ENCODE peak calls at places on chromosomes 12 and 14, in six cellular contexts. P is pancreas, Q is ovary, L is ascending aorta, O is fibroblast of lung, I is cardiac muscle cell. N is an unnamed sample.
A peak's percentile ranks its signal among the peaks of the same experiment; 100 is the strongest.

GRCh38 chr12:43271659-43272058 is 280.3 kb downstream of the ADAMTS20 start:
- DNase-seq in P (no peak), Q (no peak), L (no peak), O (no peak), I (no peak), N (no peak)

GRCh38 chr12:124459852-124460645 is 107.4 kb downstream of the NCOR2 start:
- DNase-seq in P (no peak), Q (no peak), L (no peak), O (no peak), I (no peak), N (no peak)

GRCh38 chr12:82329508-82329907 is 28.7 kb downstream of the CCDC59 start:
- DNase-seq in P (no peak), Q (no peak), L (no peak), O (no peak), I (no peak), N (peak; percentile 7)

GRCh38 chr14:66974397-66975025 is 214.7 kb upstream of the GARIN2 start:
- DNase-seq in P (no peak), Q (no peak), L (no peak), O (no peak), I (peak; percentile 12), N (peak; percentile 59)

GRCh38 chr14:23381017-23381375 is 4.2 kb downstream of the CMTM5 start:
- DNase-seq in P (no peak), Q (no peak), L (no peak), O (no peak), I (no peak), N (no peak)

GRCh38 chr12:122423258-122424165 is 1.0 kb upstream of the CLIP1 start:
- DNase-seq in P (peak; percentile 15), Q (peak; percentile 28), L (no peak), O (peak; percentile 44), I (peak; percentile 37), N (no peak)

GRCh38 chr14:71240154-71240553 is 332.9 kb downstream of the PCNX1 start:
- DNase-seq in P (no peak), Q (no peak), L (no peak), O (no peak), I (peak; percentile 30), N (no peak)

GRCh38 chr12:47079365-47079893 is at the start of gene PCED1B:
- DNase-seq in P (peak; percentile 70), Q (peak; percentile 81), L (peak; percentile 33), O (peak; percentile 71), I (peak; percentile 86), N (peak; percentile 80)

GRCh38 chr14:104693482-104694431 is 4.3 kb downstream of the INF2 start:
- DNase-seq in P (no peak), Q (no peak), L (no peak), O (no peak), I (no peak), N (no peak)

GRCh38 chr14:98189521-98189920 is 1082.5 kb downstream of the BCL11B start:
- DNase-seq in P (no peak), Q (no peak), L (no peak), O (no peak), I (no peak), N (no peak)

GRCh38 chr14:75182820-75183219 is 6.4 kb upstream of the TMED10 start:
- DNase-seq in P (no peak), Q (no peak), L (no peak), O (peak; percentile 72), I (peak; percentile 90), N (no peak)

GRCh38 chr12:24821691-24822090 is 127.2 kb downstream of the BCAT1 start:
- DNase-seq in P (no peak), Q (no peak), L (no peak), O (peak; percentile 55), I (peak; percentile 61), N (no peak)

GRCh38 chr12:95548539-95549391 is 2.5 kb downstream of the USP44 start:
- DNase-seq in P (peak; percentile 63), Q (peak; percentile 74), L (no peak), O (peak; percentile 17), I (no peak), N (no peak)

GRCh38 chr12:58479403-58479802 is 440.9 kb downstream of the LRIG3 start:
- DNase-seq in P (no peak), Q (no peak), L (no peak), O (no peak), I (no peak), N (no peak)

GRCh38 chr14:106606936-106607335 is 1080.6 kb downstream of the TMEM121 start:
- DNase-seq in P (no peak), Q (no peak), L (no peak), O (no peak), I (no peak), N (no peak)

GRCh38 chr12:113933201-113933786 is 32.8 kb downstream of the RBM19 start:
- DNase-seq in P (no peak), Q (peak; percentile 77), L (no peak), O (peak; percentile 75), I (peak; percentile 90), N (no peak)

GRCh38 chr12:132566551-132567131 is 43.7 kb downstream of the LRCOL1 start:
- DNase-seq in P (no peak), Q (no peak), L (no peak), O (no peak), I (no peak), N (no peak)

GRCh38 chr14:59268011-59268410 is 79.5 kb downstream of the DAAM1 start:
- DNase-seq in P (no peak), Q (no peak), L (no peak), O (peak; percentile 24), I (no peak), N (peak; percentile 99)

GRCh38 chr12:127822743-127823433 is 444.1 kb upstream of the TMEM132C start:
- DNase-seq in P (no peak), Q (no peak), L (peak; percentile 63), O (no peak), I (no peak), N (no peak)

GRCh38 chr14:65256714-65257113 is 154.4 kb upstream of the MAX start:
- DNase-seq in P (no peak), Q (no peak), L (no peak), O (no peak), I (no peak), N (no peak)

GRCh38 chr12:5000204-5000603 is 43.5 kb upstream of the KCNA5 start:
- DNase-seq in P (no peak), Q (no peak), L (no peak), O (no peak), I (no peak), N (no peak)

GRCh38 chr14:93007225-93007997 is 84.5 kb downstream of the CHGA start:
- DNase-seq in P (no peak), Q (no peak), L (peak; percentile 45), O (peak; percentile 57), I (peak; percentile 65), N (peak; percentile 80)

GRCh38 chr14:72573725-72574426 is 320.0 kb downstream of the DPF3 start:
- DNase-seq in P (peak; percentile 80), Q (peak; percentile 36), L (no peak), O (no peak), I (no peak), N (no peak)

GRCh38 chr12:49955899-49956662 is 5.5 kb downstream of the AQP2 start:
- DNase-seq in P (no peak), Q (no peak), L (no peak), O (no peak), I (no peak), N (no peak)

GRCh38 chr12:49953961-49954835 is 3.7 kb downstream of the AQP2 start:
- DNase-seq in P (no peak), Q (no peak), L (no peak), O (no peak), I (no peak), N (no peak)

GRCh38 chr12:49957570-49957967 is 4.1 kb upstream of the AQP5 start:
- DNase-seq in P (no peak), Q (no peak), L (no peak), O (no peak), I (no peak), N (no peak)

GRCh38 chr12:49954863-49955830 is 4.6 kb downstream of the AQP2 start:
- DNase-seq in P (no peak), Q (no peak), L (no peak), O (no peak), I (no peak), N (no peak)

GRCh38 chr12:49956663-49957569 is 4.8 kb upstream of the AQP5 start:
- DNase-seq in P (no peak), Q (no peak), L (no peak), O (no peak), I (no peak), N (no peak)
- H3K27me3 ChIP-seq in P (peaks cover 8% of the 10 kb centered on the region), Q (peaks cover 4% of the 10 kb centered on the region), L (no peaks in the 10 kb centered on the region), O (peaks cover 80% of the 10 kb centered on the region), I (peaks cover 66% of the 10 kb centered on the region), N (no peaks in the 10 kb centered on the region)

GRCh38 chr12:111040690-111041089 is 120.3 kb upstream of the MYL2 start:
- DNase-seq in P (no peak), Q (no peak), L (no peak), O (no peak), I (no peak), N (no peak)
- H3K27me3 ChIP-seq in P (peaks cover 5% of the 10 kb centered on the region), Q (no peaks in the 10 kb centered on the region), L (no peaks in the 10 kb centered on the region), O (peaks cover 6% of the 10 kb centered on the region), I (peaks cover 34% of the 10 kb centered on the region), N (peaks cover 37% of the 10 kb centered on the region)

GRCh38 chr12:54002278-54002914 is 2.4 kb downstream of the HOXC9 start:
- DNase-seq in P (no peak), Q (no peak), L (no peak), O (no peak), I (no peak), N (no peak)
- H3K27me3 ChIP-seq in P (peaks cover 64% of the 10 kb centered on the region), Q (no peaks in the 10 kb centered on the region), L (peaks cover 26% of the 10 kb centered on the region), O (peaks cover 78% of the 10 kb centered on the region), I (peaks cover 100% of the 10 kb centered on the region), N (no peaks in the 10 kb centered on the region)

DNA sequence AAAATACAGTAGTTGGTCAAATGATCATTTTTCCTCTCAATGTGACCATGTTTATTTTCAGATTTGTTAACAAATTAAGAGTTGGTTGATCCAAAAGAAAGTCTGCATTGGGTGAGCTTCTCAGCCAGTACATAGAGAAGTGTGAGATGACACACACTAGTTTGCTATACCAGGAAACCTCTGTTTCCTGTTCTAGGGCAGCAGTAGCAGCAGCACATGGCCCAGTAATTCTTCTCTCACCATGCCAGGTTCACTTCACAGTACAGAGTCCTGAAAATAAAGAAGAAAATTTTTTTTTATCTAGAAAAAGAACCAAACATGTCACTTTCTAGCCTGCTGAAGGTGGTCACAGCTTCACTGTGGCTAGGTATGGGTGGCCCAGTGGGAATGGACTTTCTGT is 250.2 kb upstream of the OR4E1 start:
- DNase-seq in P (no peak), Q (no peak), L (no peak), O (no peak), I (no peak), N (no peak)
- H3K27me3 ChIP-seq in P (no peaks in the 10 kb centered on the region), Q (no peaks in the 10 kb centered on the region), L (no peaks in the 10 kb centered on the region), O (no peaks in the 10 kb centered on the region), I (no peaks in the 10 kb centered on the region), N (peaks cover 26% of the 10 kb centered on the region)

DNA sequence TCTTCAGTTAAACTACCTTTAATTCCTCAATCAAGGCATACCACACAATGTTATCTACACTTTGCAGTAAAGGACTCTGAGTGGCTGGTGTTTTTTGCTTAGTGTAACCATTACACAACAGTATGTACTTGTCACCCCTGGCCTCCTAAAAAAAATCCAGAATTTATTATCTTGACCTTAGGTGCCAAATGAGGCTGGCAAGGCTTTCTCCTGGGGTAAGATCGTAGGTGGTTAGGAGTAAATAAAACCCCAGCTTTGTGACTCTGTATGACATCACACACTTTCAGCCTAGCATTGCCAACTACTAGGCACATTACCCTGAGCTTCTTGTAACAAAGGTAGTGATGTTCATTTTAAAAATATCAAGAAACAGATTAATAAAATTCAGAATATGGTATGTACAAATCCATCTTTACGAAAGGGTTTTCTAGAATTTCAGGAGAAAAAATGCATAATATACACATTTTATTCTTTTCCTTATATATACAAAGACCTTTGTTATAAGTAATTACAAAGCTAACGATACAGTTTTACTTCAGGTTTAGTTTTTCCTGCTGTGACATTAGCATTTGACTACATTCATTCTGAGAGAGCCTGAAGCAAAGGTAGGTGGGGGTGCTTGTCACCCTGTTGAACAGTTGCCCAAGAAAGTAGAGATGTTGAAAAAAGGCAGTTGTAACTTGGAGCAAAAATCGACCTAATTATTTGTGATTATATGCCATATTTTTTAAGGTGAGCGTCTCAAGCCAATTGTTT is 13.5 kb downstream of the TCL1A start:
- DNase-seq in P (no peak), Q (no peak), L (no peak), O (no peak), I (no peak), N (no peak)
- H3K27me3 ChIP-seq in P (no peaks in the 10 kb centered on the region), Q (no peaks in the 10 kb centered on the region), L (no peaks in the 10 kb centered on the region), O (no peaks in the 10 kb centered on the region), I (peaks cover 52% of the 10 kb centered on the region), N (peaks cover 42% of the 10 kb centered on the region)

N was measured in PC-3.